ENCODE peak calls at places on chromosomes 5 and 9, in six cellular contexts. Q is adrenal gland, P is K562, S is transverse colon, W is H9, V is cardiac muscle cell. H is an unnamed sample.
A peak's percentile ranks its signal among the peaks of the same experiment; 100 is the strongest.

GRCh38 chr5:168324864-168325615 is 33.6 kb downstream of the WWC1 start:
- DNase-seq in V (no peak), S (no peak), Q (no peak), W (no peak), P (no peak), H (no peak)

GRCh38 chr9:88532320-88532719 is 2.7 kb upstream of the NXNL2 start:
- DNase-seq in P (no peak), Q (no peak), S (no peak), W (peak; percentile 90), V (peak; percentile 63), H (no peak)

GRCh38 chr5:178793156-178793555 is 62.7 kb upstream of the ZNF354A start:
- DNase-seq in P (no peak), Q (peak; percentile 28), S (peak; percentile 15), W (peak; percentile 90), V (no peak), H (no peak)

GRCh38 chr5:116343961-116344360 is 230.7 kb downstream of the SEMA6A start:
- DNase-seq in P (no peak), S (no peak), V (no peak), W (peak; percentile 92), Q (no peak), H (no peak)

GRCh38 chr5:14062178-14062577 is 81.0 kb upstream of the TRIO start:
- DNase-seq in Q (no peak), S (no peak), V (no peak), P (no peak), W (no peak), H (no peak)

GRCh38 chr5:32707394-32707997 is 3.6 kb upstream of the NPR3 start:
- DNase-seq in Q (no peak), S (no peak), W (no peak), P (no peak), V (peak; percentile 61), H (no peak)

GRCh38 chr5:112492291-112492690 is 73.2 kb upstream of the EPB41L4A start:
- DNase-seq in P (peak; percentile 35), S (peak; percentile 45), W (peak; percentile 78), V (peak; percentile 70), Q (peak; percentile 69), H (no peak)

GRCh38 chr5:38509185-38509584 is 47.3 kb downstream of the LIFR start:
- DNase-seq in P (no peak), V (peak; percentile 68), Q (no peak), S (no peak), W (no peak), H (no peak)

GRCh38 chr9:93809204-93809940 is 145.8 kb downstream of the BARX1 start:
- DNase-seq in Q (no peak), P (no peak), S (no peak), W (no peak), V (no peak), H (no peak)

GRCh38 chr5:141958773-141959172 is 771 bp upstream of the PCDH12 start:
- DNase-seq in Q (no peak), P (no peak), W (no peak), V (peak; percentile 48), S (no peak), H (no peak)

GRCh38 chr9:105385372-105385985 is 62.4 kb upstream of the FSD1L start:
- DNase-seq in S (peak; percentile 33), V (peak; percentile 48), W (no peak), Q (peak; percentile 65), P (no peak), H (no peak)

GRCh38 chr5:155794801-155795200 is 532.2 kb upstream of the SGCD start:
- DNase-seq in S (no peak), P (no peak), V (no peak), Q (no peak), W (no peak), H (no peak)

GRCh38 chr9:112925058-112925641 is 34.5 kb upstream of the SLC46A2 start:
- DNase-seq in P (peak; percentile 27), V (peak; percentile 52), W (peak; percentile 37), S (no peak), Q (no peak), H (no peak)

GRCh38 chr5:173278172-173278571 is 43.2 kb upstream of the NKX2-5 start:
- DNase-seq in Q (no peak), W (no peak), P (no peak), V (peak; percentile 35), S (no peak), H (no peak)

GRCh38 chr5:61311056-61311455 is 21.0 kb upstream of the ZSWIM6 start:
- DNase-seq in S (no peak), V (no peak), P (no peak), W (peak; percentile 42), Q (no peak), H (no peak)

GRCh38 chr5:34007116-34007674 is 655 bp downstream of the AMACR start:
- DNase-seq in P (no peak), V (peak; percentile 21), Q (peak; percentile 32), W (no peak), S (peak; percentile 15), H (no peak)

GRCh38 chr9:93079371-93079770 is 16.6 kb upstream of the CARD19 start:
- DNase-seq in S (peak; percentile 2), P (no peak), W (no peak), V (no peak), Q (no peak), H (no peak)

GRCh38 chr9:125268394-125269013 is 6.9 kb downstream of the GAPVD1 start:
- DNase-seq in V (no peak), P (no peak), Q (no peak), S (no peak), W (no peak), H (no peak)

GRCh38 chr9:114433720-114434255 is 46.0 kb upstream of the AKNA start:
- DNase-seq in S (no peak), V (no peak), Q (no peak), P (no peak), W (no peak), H (peak; percentile 8)

GRCh38 chr5:151258771-151259170 is 5.8 kb downstream of the GM2A start:
- DNase-seq in W (no peak), Q (no peak), P (no peak), V (no peak), S (no peak), H (no peak)
- H3K4me1 ChIP-seq in W (peaks cover 3% of the 10 kb centered on the region), Q (peaks cover 26% of the 10 kb centered on the region), P (no peaks in the 10 kb centered on the region), V (peaks cover 10% of the 10 kb centered on the region), S (peaks cover 5% of the 10 kb centered on the region), H (peaks cover 8% of the 10 kb centered on the region)

DNA sequence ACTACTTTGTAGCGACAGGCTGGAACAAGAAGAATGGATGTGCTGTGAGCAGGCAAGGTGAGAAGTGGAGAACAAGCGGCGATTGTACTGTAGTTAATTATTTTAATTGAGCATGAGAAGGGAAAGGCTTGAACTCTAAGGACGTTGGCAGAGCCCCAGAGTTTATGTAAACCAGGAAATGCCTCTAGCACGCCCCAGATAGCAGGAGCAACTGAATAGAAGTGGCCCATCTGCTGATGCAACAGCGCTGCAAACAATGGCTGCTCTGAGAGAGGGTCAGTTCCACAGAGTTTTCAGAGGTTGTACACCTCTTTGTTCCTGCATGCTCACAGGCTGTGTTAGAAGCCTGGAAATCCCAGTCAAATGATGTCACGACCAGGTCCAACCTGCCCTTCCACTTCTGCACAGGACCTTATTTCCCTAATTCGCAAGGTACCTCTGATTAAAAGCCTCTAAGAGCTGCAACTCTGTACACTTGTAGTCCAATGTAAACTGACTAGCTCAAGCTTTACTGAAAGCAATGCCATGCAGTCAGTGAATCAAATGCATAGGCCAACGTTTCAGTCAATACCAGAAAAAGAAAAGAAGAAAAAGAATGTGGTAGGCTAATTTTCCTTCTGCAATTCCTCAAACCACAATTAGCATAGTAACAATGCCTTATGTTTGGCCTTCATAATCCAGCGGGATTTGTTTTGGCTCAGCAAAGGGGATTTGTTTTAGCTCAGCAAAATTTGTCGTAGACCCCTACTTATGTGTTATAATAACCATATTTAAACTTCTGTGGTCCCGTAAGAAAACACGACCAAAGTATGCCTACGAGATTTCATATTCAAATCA is 119.6 kb upstream of the RETREG1 start:
- DNase-seq in W (peak; percentile 66), P (no peak), Q (peak; percentile 27), V (peak; percentile 93), S (peak; percentile 68), H (no peak)
- H3K27ac ChIP-seq in W (peak overlapping the region; percentile 96), P (no peak overlapping the region), Q (no peak overlapping the region), V (no peak overlapping the region), S (peak overlapping the region; percentile 78), H (no peak overlapping the region)

GRCh38 chr5:6708814-6709213 is 4.4 kb upstream of the TENT4A start:
- DNase-seq in W (no peak), P (no peak), S (no peak), V (no peak), Q (no peak), H (no peak)

GRCh38 chr5:6710078-6710477 is 3.2 kb upstream of the TENT4A start:
- DNase-seq in P (no peak), Q (no peak), W (no peak), S (no peak), V (no peak), H (no peak)

GRCh38 chr5:6711409-6712135 is 1.7 kb upstream of the TENT4A start:
- DNase-seq in V (no peak), S (no peak), Q (peak; percentile 18), W (no peak), P (no peak), H (peak; percentile 62)

GRCh38 chr5:6712136-6712581 is 1.1 kb upstream of the TENT4A start:
- DNase-seq in W (peak; percentile 56), P (peak; percentile 50), S (peak; percentile 61), Q (peak; percentile 69), V (peak; percentile 57), H (no peak)

DNA sequence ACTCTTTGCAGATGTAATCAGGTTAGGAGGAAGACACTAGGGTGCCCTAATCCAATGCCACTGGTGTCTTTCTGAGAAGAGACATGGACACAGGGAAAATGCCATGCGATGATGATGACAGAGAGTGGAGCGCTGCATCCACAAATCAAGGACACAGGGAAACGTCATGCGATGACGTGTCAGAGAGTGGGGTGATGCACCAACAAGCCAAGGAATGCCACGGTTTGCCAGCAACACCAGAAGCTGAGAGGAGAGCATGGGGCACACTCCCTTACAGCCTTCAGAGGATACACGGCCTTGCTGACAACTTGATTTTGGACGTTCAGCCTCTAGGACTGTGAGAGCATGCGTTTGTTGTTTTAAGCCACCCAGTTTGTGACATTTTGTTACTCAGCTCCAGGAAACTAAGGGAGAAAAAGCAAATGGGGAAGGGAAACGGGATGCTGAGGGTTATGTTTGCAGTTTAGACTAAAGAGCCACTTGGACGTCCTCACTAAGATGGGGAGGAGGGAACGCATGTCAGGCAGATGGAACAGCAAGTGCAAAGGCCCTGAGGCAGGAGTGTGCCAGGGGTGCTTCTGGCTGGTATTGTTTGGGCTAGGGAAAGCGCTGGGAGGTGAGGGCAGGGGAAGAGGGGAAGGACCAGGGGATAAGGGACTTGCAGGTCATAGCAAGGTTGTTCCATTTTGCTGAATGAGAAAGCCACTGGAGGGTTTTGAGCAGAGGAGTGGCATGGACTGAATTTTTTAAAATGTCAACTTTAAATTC is 2.5 kb upstream of the TENT4A start:
- DNase-seq in S (no peak), Q (no peak), V (no peak), P (no peak), W (no peak), H (no peak)
- TF ChIP-seq CTCF in S (no peak), Q (no peak), V (no peak), P (no peak), W (no peak), H (no peak)

GRCh38 chr5:131530706-131531331 is 104.2 kb downstream of the RAPGEF6 start:
- DNase-seq in W (no peak), S (no peak), P (no peak), Q (no peak), V (no peak), H (no peak)

GRCh38 chr5:131524431-131524830 is 110.6 kb downstream of the RAPGEF6 start:
- DNase-seq in S (no peak), V (no peak), P (no peak), W (no peak), Q (no peak), H (no peak)

GRCh38 chr5:131532016-131532640 is 102.9 kb downstream of the RAPGEF6 start:
- DNase-seq in S (no peak), P (no peak), W (no peak), Q (no peak), V (no peak), H (no peak)

GRCh38 chr5:131525805-131526204 is 109.2 kb downstream of the RAPGEF6 start:
- DNase-seq in W (no peak), V (peak; percentile 71), S (no peak), Q (no peak), P (no peak), H (no peak)

GRCh38 chr5:131528682-131529081 is 106.3 kb downstream of the RAPGEF6 start:
- DNase-seq in V (no peak), S (no peak), Q (no peak), P (no peak), W (no peak), H (no peak)
- H3K4me1 ChIP-seq in V (peaks cover 40% of the 10 kb centered on the region), S (no peaks in the 10 kb centered on the region), Q (peaks cover 9% of the 10 kb centered on the region), P (no peaks in the 10 kb centered on the region), W (no peaks in the 10 kb centered on the region), H (no peaks in the 10 kb centered on the region)